ENCODE peak calls at places on chromosome 5, in five cellular contexts. One of them, this sample, is unnamed. For H3K27me3 and H3K36me3, the result is how much of the 10 kb centered on the place peaks cover.

GRCh38 chr5:167574381-167574780 is 717.1 kb upstream of the WWC1 start:
- DNase-seq in MG63: no peak
- DNase-seq in aorta: no peak
- DNase-seq in stomach: no peak
- DNase-seq in adrenal gland: no peak
- DNase-seq in this sample: no peak

GRCh38 chr5:178199581-178200434 is 4.5 kb upstream of the HNRNPAB start:
- DNase-seq in aorta: no peak
- DNase-seq in stomach: no peak
- DNase-seq in adrenal gland: no peak
- DNase-seq in MG63: no peak
- DNase-seq in this sample: no peak

GRCh38 chr5:133222979-133223378 is 171.2 kb downstream of the HSPA4 start:
- DNase-seq in adrenal gland: no peak
- DNase-seq in aorta: no peak
- DNase-seq in MG63: no peak
- DNase-seq in stomach: no peak
- DNase-seq in this sample: no peak

GRCh38 chr5:74567351-74567870 is 73.1 kb downstream of the ENC1 start:
- DNase-seq in stomach: no peak
- DNase-seq in MG63: no peak
- DNase-seq in adrenal gland: no peak
- DNase-seq in aorta: no peak
- DNase-seq in this sample: no peak

GRCh38 chr5:138969323-138970013 is 94.3 kb upstream of the LRRTM2 start:
- DNase-seq in aorta: no peak
- DNase-seq in MG63: no peak
- DNase-seq in adrenal gland: no peak
- DNase-seq in stomach: no peak
- DNase-seq in this sample: no peak

GRCh38 chr5:74149395-74149794 is 491.1 kb downstream of the ENC1 start:
- DNase-seq in aorta: no peak
- DNase-seq in adrenal gland: peak
- DNase-seq in MG63: no peak
- DNase-seq in stomach: peak
- DNase-seq in this sample: peak

GRCh38 chr5:90528704-90529233 is 615 bp downstream of the LYSMD3 start:
- DNase-seq in adrenal gland: no peak
- DNase-seq in stomach: no peak
- DNase-seq in aorta: no peak
- DNase-seq in MG63: no peak
- DNase-seq in this sample: peak

GRCh38 chr5:122183098-122183794 is 53.9 kb downstream of the ZNF474 start:
- DNase-seq in adrenal gland: peak
- DNase-seq in stomach: peak
- DNase-seq in MG63: peak
- DNase-seq in aorta: peak
- DNase-seq in this sample: peak

GRCh38 chr5:111962906-111963305 is 205.9 kb upstream of the NREP start:
- DNase-seq in adrenal gland: no peak
- DNase-seq in stomach: no peak
- DNase-seq in MG63: no peak
- DNase-seq in aorta: no peak
- DNase-seq in this sample: no peak

GRCh38 chr5:145350501-145350900 is 484.6 kb downstream of the PRELID2 start:
- DNase-seq in MG63: peak
- DNase-seq in stomach: no peak
- DNase-seq in adrenal gland: no peak
- DNase-seq in aorta: no peak
- DNase-seq in this sample: peak

GRCh38 chr5:141919218-141920129 is 4.2 kb upstream of the DELE1 start:
- DNase-seq in adrenal gland: peak
- DNase-seq in aorta: no peak
- DNase-seq in MG63: peak
- DNase-seq in stomach: no peak
- DNase-seq in this sample: no peak

GRCh38 chr5:142151436-142152382 is 43.1 kb downstream of the NDFIP1 start:
- DNase-seq in adrenal gland: peak
- DNase-seq in aorta: no peak
- DNase-seq in stomach: peak
- DNase-seq in MG63: peak
- DNase-seq in this sample: peak

GRCh38 chr5:88785396-88786216 is 97.4 kb downstream of the MEF2C start:
- DNase-seq in aorta: no peak
- DNase-seq in MG63: peak
- DNase-seq in stomach: no peak
- DNase-seq in adrenal gland: peak
- DNase-seq in this sample: peak
- H3K4me3 ChIP-seq in aorta: peak
- H3K4me3 ChIP-seq in MG63: peak
- H3K4me3 ChIP-seq in stomach: no peak
- H3K4me3 ChIP-seq in adrenal gland: no peak
- H3K4me3 ChIP-seq in this sample: peak

GRCh38 chr5:17852701-17853100 is 218.4 kb downstream of the TAF11L14 start:
- DNase-seq in adrenal gland: no peak
- DNase-seq in aorta: no peak
- DNase-seq in stomach: no peak
- DNase-seq in MG63: no peak
- DNase-seq in this sample: no peak

GRCh38 chr5:17860660-17861315 is 226.5 kb downstream of the TAF11L14 start:
- DNase-seq in adrenal gland: no peak
- DNase-seq in MG63: no peak
- DNase-seq in stomach: no peak
- DNase-seq in aorta: no peak
- DNase-seq in this sample: no peak

DNA sequence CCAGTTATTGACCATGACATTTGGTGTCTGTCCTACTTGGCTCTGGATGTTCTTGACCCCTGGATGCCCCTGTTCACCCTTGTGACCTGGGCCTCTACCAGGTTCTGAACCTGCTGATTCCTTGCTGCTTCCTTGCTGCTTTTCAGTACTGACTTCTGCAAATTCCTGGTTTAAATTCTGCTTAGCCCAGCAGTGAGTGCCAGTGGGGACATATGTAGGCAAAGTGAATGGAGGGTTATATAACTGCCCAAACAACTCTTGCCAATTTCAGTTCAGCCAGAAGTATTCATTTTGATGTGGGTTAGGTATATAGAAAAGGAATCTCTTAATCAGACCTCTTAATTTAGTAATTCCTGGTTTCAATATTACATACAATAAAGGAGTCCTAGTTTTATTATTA is 220.6 kb downstream of the TAF11L14 start:
- DNase-seq in MG63: no peak
- DNase-seq in stomach: no peak
- DNase-seq in adrenal gland: no peak
- DNase-seq in aorta: no peak
- DNase-seq in this sample: no peak
- H3K27me3 ChIP-seq in MG63: under half
- H3K27me3 ChIP-seq in stomach: under half
- H3K27me3 ChIP-seq in adrenal gland: under half
- H3K27me3 ChIP-seq in aorta: under half
- H3K27me3 ChIP-seq in this sample: under half

DNA sequence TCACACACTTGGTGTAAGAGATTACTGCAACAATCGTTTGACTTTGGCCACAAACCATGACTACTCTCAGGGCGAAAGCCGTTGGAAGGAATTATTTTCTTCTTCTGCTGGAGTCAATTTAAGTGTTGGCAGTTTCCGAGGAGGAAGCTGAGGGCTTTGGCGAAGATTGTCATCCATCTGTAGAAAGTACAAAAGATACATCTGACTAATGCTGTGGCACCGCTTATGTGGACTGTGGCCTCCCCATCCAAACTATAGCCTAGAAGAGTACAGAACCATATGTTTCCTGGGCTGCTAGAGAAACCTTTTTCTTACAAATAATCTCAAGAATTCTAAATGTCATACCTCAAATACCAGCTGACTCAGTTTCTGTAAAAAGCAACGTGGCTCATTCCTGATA is 7.4 kb downstream of the MTX3 start:
- DNase-seq in aorta: no peak
- DNase-seq in stomach: no peak
- DNase-seq in adrenal gland: no peak
- DNase-seq in MG63: no peak
- DNase-seq in this sample: no peak
- H3K36me3 ChIP-seq in aorta: under half
- H3K36me3 ChIP-seq in stomach: half or more
- H3K36me3 ChIP-seq in adrenal gland: half or more
- H3K36me3 ChIP-seq in MG63: half or more
- H3K36me3 ChIP-seq in this sample: half or more

GRCh38 chr5:43044181-43044914 is 4.2 kb upstream of the ANXA2R start:
- DNase-seq in MG63: peak
- DNase-seq in adrenal gland: peak
- DNase-seq in aorta: peak
- DNase-seq in stomach: no peak
- DNase-seq in this sample: no peak
- H3K4me3 ChIP-seq in MG63: no peak
- H3K4me3 ChIP-seq in adrenal gland: no peak
- H3K4me3 ChIP-seq in aorta: no peak
- H3K4me3 ChIP-seq in stomach: no peak
- H3K4me3 ChIP-seq in this sample: no peak

GRCh38 chr5:66342316-66342715 is 198.2 kb downstream of the SREK1 start:
- DNase-seq in stomach: no peak
- DNase-seq in MG63: no peak
- DNase-seq in adrenal gland: no peak
- DNase-seq in aorta: no peak
- DNase-seq in this sample: no peak
- H3K27me3 ChIP-seq in stomach: under half
- H3K27me3 ChIP-seq in MG63: under half
- H3K27me3 ChIP-seq in adrenal gland: under half
- H3K27me3 ChIP-seq in aorta: under half
- H3K27me3 ChIP-seq in this sample: under half

GRCh38 chr5:1081519-1081918 is 30.3 kb downstream of the SLC12A7 start:
- DNase-seq in MG63: no peak
- DNase-seq in aorta: no peak
- DNase-seq in stomach: no peak
- DNase-seq in adrenal gland: no peak
- DNase-seq in this sample: no peak

GRCh38 chr5:1086871-1087270 is 25.0 kb downstream of the SLC12A7 start:
- DNase-seq in stomach: no peak
- DNase-seq in aorta: no peak
- DNase-seq in MG63: no peak
- DNase-seq in adrenal gland: no peak
- DNase-seq in this sample: no peak

GRCh38 chr5:1085391-1085790 is 26.5 kb downstream of the SLC12A7 start:
- DNase-seq in MG63: no peak
- DNase-seq in adrenal gland: no peak
- DNase-seq in aorta: no peak
- DNase-seq in stomach: no peak
- DNase-seq in this sample: no peak

GRCh38 chr5:1086137-1086536 is 25.7 kb downstream of the SLC12A7 start:
- DNase-seq in MG63: no peak
- DNase-seq in adrenal gland: no peak
- DNase-seq in stomach: no peak
- DNase-seq in aorta: no peak
- DNase-seq in this sample: no peak

GRCh38 chr5:1083823-1084605 is 27.8 kb downstream of the SLC12A7 start:
- DNase-seq in adrenal gland: no peak
- DNase-seq in aorta: no peak
- DNase-seq in stomach: no peak
- DNase-seq in MG63: no peak
- DNase-seq in this sample: no peak
- H3K36me3 ChIP-seq in adrenal gland: half or more
- H3K36me3 ChIP-seq in aorta: under half
- H3K36me3 ChIP-seq in stomach: half or more
- H3K36me3 ChIP-seq in MG63: half or more
- H3K36me3 ChIP-seq in this sample: under half

DNA sequence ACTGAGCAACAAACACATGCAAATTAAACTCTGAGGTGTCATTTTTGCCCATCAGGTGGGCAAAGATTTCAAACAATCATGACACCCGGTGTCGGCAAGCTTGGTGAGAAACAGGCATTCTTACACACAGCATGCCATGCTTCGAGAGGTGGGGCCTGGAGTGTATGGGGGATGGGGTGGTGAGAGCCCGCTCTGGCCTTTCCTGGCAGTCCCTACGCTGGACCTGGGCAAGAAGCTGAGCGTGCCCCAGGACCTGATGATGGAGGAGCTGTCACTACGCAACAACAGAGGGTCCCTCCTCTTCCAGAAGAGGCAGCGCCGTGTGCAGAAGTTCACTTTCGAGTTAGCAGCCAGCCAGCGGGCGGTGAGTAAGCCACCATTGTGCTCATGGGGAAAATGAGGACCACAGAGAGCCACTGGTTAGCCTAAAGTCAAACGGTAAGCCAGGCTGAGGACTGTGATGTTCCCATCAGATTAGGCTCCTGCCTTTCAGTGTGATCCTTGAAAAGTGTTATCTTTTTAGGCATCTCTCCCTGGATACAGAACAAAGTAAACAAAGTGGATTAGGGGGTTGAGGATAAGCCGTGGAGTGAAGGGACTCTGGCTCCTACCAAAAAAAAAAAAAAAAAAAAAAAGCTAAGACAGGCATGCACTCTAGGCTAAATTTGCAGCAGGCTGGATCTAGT is 9.4 kb downstream of the MYOZ3 start:
- DNase-seq in adrenal gland: no peak
- DNase-seq in aorta: no peak
- DNase-seq in MG63: no peak
- DNase-seq in stomach: no peak
- DNase-seq in this sample: no peak
- H3K4me3 ChIP-seq in adrenal gland: no peak
- H3K4me3 ChIP-seq in aorta: no peak
- H3K4me3 ChIP-seq in MG63: no peak
- H3K4me3 ChIP-seq in stomach: no peak
- H3K4me3 ChIP-seq in this sample: no peak

GRCh38 chr5:1725641-1726468 is 73.8 kb downstream of the MRPL36 start:
- DNase-seq in MG63: no peak
- DNase-seq in adrenal gland: no peak
- DNase-seq in stomach: peak
- DNase-seq in aorta: peak
- DNase-seq in this sample: no peak
- H3K27me3 ChIP-seq in MG63: under half
- H3K27me3 ChIP-seq in adrenal gland: under half
- H3K27me3 ChIP-seq in stomach: half or more
- H3K27me3 ChIP-seq in aorta: under half
- H3K27me3 ChIP-seq in this sample: under half

GRCh38 chr5:157540124-157540523 is 35.5 kb downstream of the ADAM19 start:
- DNase-seq in adrenal gland: no peak
- DNase-seq in MG63: no peak
- DNase-seq in aorta: no peak
- DNase-seq in stomach: no peak
- DNase-seq in this sample: no peak
- H3K36me3 ChIP-seq in adrenal gland: under half
- H3K36me3 ChIP-seq in MG63: under half
- H3K36me3 ChIP-seq in aorta: under half
- H3K36me3 ChIP-seq in stomach: under half
- H3K36me3 ChIP-seq in this sample: under half